ENCODE peak calls at places on chromosomes 13 and 19, in ten cellular contexts. One of them, this sample, is unnamed.

GRCh38 chr19:639251-640155 is at the start of gene FGF22:
- DNase-seq in hepatocyte: peak
- DNase-seq in neural progenitor cell: peak
- DNase-seq in mucosa of descending colon: peak
- DNase-seq in Peyer's patch: peak
- DNase-seq in choroid plexus epithelial cell: peak
- DNase-seq in AG04450: peak
- DNase-seq in lung: peak
- DNase-seq in heart left ventricle: peak
- DNase-seq in fibroblast of lung: peak
- DNase-seq in this sample: peak

GRCh38 chr13:23889598-23890224 is 511 bp upstream of the MIPEP start:
- DNase-seq in hepatocyte: no peak
- DNase-seq in Peyer's patch: no peak
- DNase-seq in choroid plexus epithelial cell: no peak
- DNase-seq in fibroblast of lung: no peak
- DNase-seq in lung: no peak
- DNase-seq in mucosa of descending colon: no peak
- DNase-seq in heart left ventricle: no peak
- DNase-seq in AG04450: no peak
- DNase-seq in neural progenitor cell: peak
- DNase-seq in this sample: peak

GRCh38 chr13:61162636-61163035 is 253.0 kb downstream of the PCDH20 start:
- DNase-seq in fibroblast of lung: no peak
- DNase-seq in Peyer's patch: no peak
- DNase-seq in mucosa of descending colon: no peak
- DNase-seq in AG04450: no peak
- DNase-seq in neural progenitor cell: no peak
- DNase-seq in heart left ventricle: no peak
- DNase-seq in lung: no peak
- DNase-seq in hepatocyte: no peak
- DNase-seq in choroid plexus epithelial cell: no peak
- DNase-seq in this sample: no peak

GRCh38 chr13:106238690-106239089 is 296.8 kb downstream of the EFNB2 start:
- DNase-seq in heart left ventricle: no peak
- DNase-seq in Peyer's patch: no peak
- DNase-seq in choroid plexus epithelial cell: no peak
- DNase-seq in AG04450: no peak
- DNase-seq in lung: no peak
- DNase-seq in mucosa of descending colon: no peak
- DNase-seq in fibroblast of lung: no peak
- DNase-seq in hepatocyte: no peak
- DNase-seq in neural progenitor cell: no peak
- DNase-seq in this sample: no peak

GRCh38 chr13:20475927-20476691 is 49.5 kb downstream of the CRYL1 start:
- DNase-seq in choroid plexus epithelial cell: peak
- DNase-seq in neural progenitor cell: peak
- DNase-seq in heart left ventricle: no peak
- DNase-seq in AG04450: no peak
- DNase-seq in fibroblast of lung: no peak
- DNase-seq in Peyer's patch: peak
- DNase-seq in hepatocyte: peak
- DNase-seq in mucosa of descending colon: peak
- DNase-seq in lung: no peak
- DNase-seq in this sample: no peak

GRCh38 chr19:2250765-2251576 is 1.8 kb downstream of the AMH start:
- DNase-seq in mucosa of descending colon: no peak
- DNase-seq in fibroblast of lung: no peak
- DNase-seq in hepatocyte: no peak
- DNase-seq in Peyer's patch: no peak
- DNase-seq in AG04450: no peak
- DNase-seq in neural progenitor cell: no peak
- DNase-seq in choroid plexus epithelial cell: no peak
- DNase-seq in heart left ventricle: no peak
- DNase-seq in lung: no peak
- DNase-seq in this sample: no peak

GRCh38 chr19:7863157-7863970 is 10.8 kb downstream of the PRR36 start:
- DNase-seq in choroid plexus epithelial cell: no peak
- DNase-seq in hepatocyte: no peak
- DNase-seq in fibroblast of lung: no peak
- DNase-seq in neural progenitor cell: peak
- DNase-seq in Peyer's patch: no peak
- DNase-seq in mucosa of descending colon: peak
- DNase-seq in AG04450: no peak
- DNase-seq in lung: no peak
- DNase-seq in heart left ventricle: no peak
- DNase-seq in this sample: no peak

GRCh38 chr13:41289463-41289881 is 21.6 kb upstream of the NAA16 start:
- DNase-seq in fibroblast of lung: no peak
- DNase-seq in mucosa of descending colon: no peak
- DNase-seq in heart left ventricle: no peak
- DNase-seq in neural progenitor cell: no peak
- DNase-seq in lung: no peak
- DNase-seq in choroid plexus epithelial cell: no peak
- DNase-seq in Peyer's patch: no peak
- DNase-seq in hepatocyte: no peak
- DNase-seq in AG04450: no peak
- DNase-seq in this sample: no peak

GRCh38 chr13:98719527-98720250 is 32.8 kb downstream of the SLC15A1 start:
- DNase-seq in Peyer's patch: no peak
- DNase-seq in neural progenitor cell: no peak
- DNase-seq in lung: no peak
- DNase-seq in hepatocyte: no peak
- DNase-seq in mucosa of descending colon: no peak
- DNase-seq in heart left ventricle: no peak
- DNase-seq in choroid plexus epithelial cell: no peak
- DNase-seq in AG04450: no peak
- DNase-seq in fibroblast of lung: no peak
- DNase-seq in this sample: no peak

GRCh38 chr19:19597809-19598306 is 20.6 kb downstream of the PBX4 start:
- DNase-seq in lung: no peak
- DNase-seq in mucosa of descending colon: no peak
- DNase-seq in AG04450: no peak
- DNase-seq in hepatocyte: no peak
- DNase-seq in neural progenitor cell: no peak
- DNase-seq in fibroblast of lung: no peak
- DNase-seq in Peyer's patch: peak
- DNase-seq in choroid plexus epithelial cell: peak
- DNase-seq in heart left ventricle: no peak
- DNase-seq in this sample: no peak

GRCh38 chr19:33705090-33705847 is 83.5 kb downstream of the CHST8 start:
- DNase-seq in choroid plexus epithelial cell: no peak
- DNase-seq in hepatocyte: no peak
- DNase-seq in heart left ventricle: no peak
- DNase-seq in mucosa of descending colon: no peak
- DNase-seq in neural progenitor cell: peak
- DNase-seq in fibroblast of lung: no peak
- DNase-seq in AG04450: no peak
- DNase-seq in lung: no peak
- DNase-seq in Peyer's patch: no peak
- DNase-seq in this sample: no peak

GRCh38 chr19:36417752-36418286 is 625 bp downstream of the ZFP82 start:
- DNase-seq in heart left ventricle: no peak
- DNase-seq in mucosa of descending colon: no peak
- DNase-seq in neural progenitor cell: peak
- DNase-seq in fibroblast of lung: no peak
- DNase-seq in choroid plexus epithelial cell: no peak
- DNase-seq in lung: no peak
- DNase-seq in Peyer's patch: no peak
- DNase-seq in hepatocyte: peak
- DNase-seq in AG04450: no peak
- DNase-seq in this sample: no peak

GRCh38 chr19:19399733-19400438 is 5.6 kb upstream of the GATAD2A start:
- DNase-seq in choroid plexus epithelial cell: peak
- DNase-seq in Peyer's patch: no peak
- DNase-seq in neural progenitor cell: no peak
- DNase-seq in heart left ventricle: no peak
- DNase-seq in hepatocyte: no peak
- DNase-seq in AG04450: no peak
- DNase-seq in mucosa of descending colon: no peak
- DNase-seq in fibroblast of lung: peak
- DNase-seq in lung: no peak
- DNase-seq in this sample: peak

GRCh38 chr13:108305655-108306054 is 36.1 kb downstream of the TNFSF13B start:
- DNase-seq in fibroblast of lung: no peak
- DNase-seq in hepatocyte: no peak
- DNase-seq in heart left ventricle: no peak
- DNase-seq in lung: no peak
- DNase-seq in Peyer's patch: no peak
- DNase-seq in neural progenitor cell: no peak
- DNase-seq in AG04450: no peak
- DNase-seq in choroid plexus epithelial cell: no peak
- DNase-seq in mucosa of descending colon: no peak
- DNase-seq in this sample: no peak

GRCh38 chr13:48761256-48761655 is 107.5 kb downstream of the CYSLTR2 start:
- DNase-seq in lung: no peak
- DNase-seq in mucosa of descending colon: no peak
- DNase-seq in Peyer's patch: no peak
- DNase-seq in neural progenitor cell: no peak
- DNase-seq in choroid plexus epithelial cell: peak
- DNase-seq in heart left ventricle: no peak
- DNase-seq in fibroblast of lung: peak
- DNase-seq in hepatocyte: no peak
- DNase-seq in AG04450: no peak
- DNase-seq in this sample: no peak

GRCh38 chr13:33799950-33800592 is 17.9 kb upstream of the RFC3 start:
- DNase-seq in mucosa of descending colon: no peak
- DNase-seq in heart left ventricle: no peak
- DNase-seq in neural progenitor cell: peak
- DNase-seq in lung: no peak
- DNase-seq in hepatocyte: peak
- DNase-seq in choroid plexus epithelial cell: peak
- DNase-seq in AG04450: no peak
- DNase-seq in Peyer's patch: no peak
- DNase-seq in fibroblast of lung: peak
- DNase-seq in this sample: no peak

GRCh38 chr19:2477141-2477710 is 1.3 kb downstream of the GADD45B start:
- DNase-seq in lung: peak
- DNase-seq in fibroblast of lung: no peak
- DNase-seq in AG04450: no peak
- DNase-seq in hepatocyte: peak
- DNase-seq in choroid plexus epithelial cell: peak
- DNase-seq in Peyer's patch: peak
- DNase-seq in heart left ventricle: peak
- DNase-seq in mucosa of descending colon: peak
- DNase-seq in neural progenitor cell: peak
- DNase-seq in this sample: peak

GRCh38 chr13:44231786-44232516 is 141.7 kb upstream of the SERP2 start:
- DNase-seq in choroid plexus epithelial cell: peak
- DNase-seq in hepatocyte: peak
- DNase-seq in mucosa of descending colon: peak
- DNase-seq in neural progenitor cell: no peak
- DNase-seq in heart left ventricle: no peak
- DNase-seq in AG04450: peak
- DNase-seq in fibroblast of lung: peak
- DNase-seq in Peyer's patch: peak
- DNase-seq in lung: peak
- DNase-seq in this sample: peak
- TF ChIP-seq CTCF in choroid plexus epithelial cell: peak
- TF ChIP-seq CTCF in hepatocyte: no peak
- TF ChIP-seq CTCF in mucosa of descending colon: no peak
- TF ChIP-seq CTCF in neural progenitor cell: no peak
- TF ChIP-seq CTCF in heart left ventricle: peak
- TF ChIP-seq CTCF in AG04450: no peak
- TF ChIP-seq CTCF in fibroblast of lung: no peak
- TF ChIP-seq CTCF in Peyer's patch: no peak
- TF ChIP-seq CTCF in lung: no peak
- TF ChIP-seq CTCF in this sample: no peak

GRCh38 chr19:54388803-54389144 is 24.0 kb upstream of the LAIR1 start:
- DNase-seq in AG04450: no peak
- DNase-seq in neural progenitor cell: no peak
- DNase-seq in hepatocyte: no peak
- DNase-seq in lung: no peak
- DNase-seq in choroid plexus epithelial cell: no peak
- DNase-seq in heart left ventricle: no peak
- DNase-seq in fibroblast of lung: no peak
- DNase-seq in mucosa of descending colon: no peak
- DNase-seq in Peyer's patch: no peak
- DNase-seq in this sample: no peak
- H3K4me3 ChIP-seq in AG04450: no peak
- H3K4me3 ChIP-seq in neural progenitor cell: no peak
- H3K4me3 ChIP-seq in hepatocyte: no peak
- H3K4me3 ChIP-seq in lung: no peak
- H3K4me3 ChIP-seq in choroid plexus epithelial cell: no peak
- H3K4me3 ChIP-seq in heart left ventricle: peak
- H3K4me3 ChIP-seq in fibroblast of lung: no peak
- H3K4me3 ChIP-seq in mucosa of descending colon: no peak
- H3K4me3 ChIP-seq in Peyer's patch: peak
- H3K4me3 ChIP-seq in this sample: no peak

DNA sequence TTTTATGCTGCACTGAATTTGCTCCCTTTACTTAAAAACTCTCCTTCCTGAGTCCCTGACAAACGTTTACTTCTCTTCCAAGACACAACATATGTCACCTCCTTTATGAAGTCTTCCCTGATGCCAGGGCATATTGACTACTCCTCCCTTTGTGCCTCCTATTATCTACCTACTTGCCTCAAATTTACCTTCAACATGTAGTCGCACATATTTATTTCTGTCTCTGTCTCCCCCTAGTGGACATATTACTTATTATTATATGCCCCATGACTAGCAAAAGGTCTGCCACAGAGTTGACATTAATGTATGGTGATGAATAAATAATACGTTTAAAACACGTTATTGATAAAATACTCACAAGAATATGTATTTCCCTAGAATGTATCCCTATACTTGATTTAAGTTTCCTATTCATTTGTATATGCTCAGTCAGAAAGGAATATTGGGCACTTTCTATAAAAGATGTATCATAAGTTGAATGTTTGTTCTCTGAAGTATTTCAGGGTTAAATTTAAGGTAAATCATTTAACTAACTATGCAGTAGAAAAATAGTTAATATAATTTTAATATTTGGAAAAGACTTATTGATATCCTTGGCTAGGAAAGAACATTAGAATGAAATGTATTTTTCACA is 250.3 kb upstream of the ATXN8OS start:
- DNase-seq in Peyer's patch: no peak
- DNase-seq in choroid plexus epithelial cell: peak
- DNase-seq in lung: no peak
- DNase-seq in neural progenitor cell: peak
- DNase-seq in heart left ventricle: no peak
- DNase-seq in fibroblast of lung: peak
- DNase-seq in hepatocyte: peak
- DNase-seq in mucosa of descending colon: no peak
- DNase-seq in AG04450: no peak
- DNase-seq in this sample: no peak
- TF ChIP-seq CTCF in Peyer's patch: peak
- TF ChIP-seq CTCF in choroid plexus epithelial cell: peak
- TF ChIP-seq CTCF in lung: peak
- TF ChIP-seq CTCF in neural progenitor cell: peak
- TF ChIP-seq CTCF in heart left ventricle: peak
- TF ChIP-seq CTCF in fibroblast of lung: peak
- TF ChIP-seq CTCF in hepatocyte: peak
- TF ChIP-seq CTCF in mucosa of descending colon: peak
- TF ChIP-seq CTCF in AG04450: peak
- TF ChIP-seq CTCF in this sample: peak

DNA sequence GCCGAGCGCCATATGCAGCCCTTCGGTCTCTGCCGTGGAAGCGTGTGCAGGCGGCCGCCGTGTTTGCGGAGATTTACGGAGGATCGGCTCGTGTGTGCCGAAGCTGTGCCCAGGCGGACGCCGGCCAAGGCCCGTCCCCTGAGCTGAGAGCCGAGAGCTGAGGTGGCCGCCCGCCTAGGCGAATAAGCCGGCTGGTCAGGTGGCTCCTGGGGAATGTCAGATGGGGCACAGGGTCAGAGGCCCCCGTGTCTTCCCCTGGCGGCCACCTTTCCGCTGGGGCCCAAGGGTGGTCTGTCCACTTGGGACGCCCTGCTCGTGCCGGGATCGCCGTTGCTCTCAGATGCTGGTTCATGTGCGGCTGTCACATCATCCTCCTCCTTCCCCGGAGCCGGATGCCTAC is 78.8 kb downstream of the ZNF536 start:
- DNase-seq in hepatocyte: no peak
- DNase-seq in AG04450: no peak
- DNase-seq in lung: no peak
- DNase-seq in heart left ventricle: no peak
- DNase-seq in fibroblast of lung: no peak
- DNase-seq in choroid plexus epithelial cell: no peak
- DNase-seq in mucosa of descending colon: no peak
- DNase-seq in neural progenitor cell: peak
- DNase-seq in Peyer's patch: no peak
- DNase-seq in this sample: peak
- H3K4me3 ChIP-seq in hepatocyte: no peak
- H3K4me3 ChIP-seq in AG04450: no peak
- H3K4me3 ChIP-seq in lung: no peak
- H3K4me3 ChIP-seq in heart left ventricle: peak
- H3K4me3 ChIP-seq in fibroblast of lung: peak
- H3K4me3 ChIP-seq in choroid plexus epithelial cell: no peak
- H3K4me3 ChIP-seq in mucosa of descending colon: no peak
- H3K4me3 ChIP-seq in neural progenitor cell: no peak
- H3K4me3 ChIP-seq in Peyer's patch: peak
- H3K4me3 ChIP-seq in this sample: peak

This sample was measured in foreskin fibroblast.